ENCODE peak calls at places on chromosomes 11 and 22, in four cellular contexts. One of them, this sample, is unnamed.

GRCh38 chr11:74141274-74141695 is 29.5 kb downstream of the C2CD3 start:
- DNase-seq in DND-41: no peak
- DNase-seq in lung: no peak
- DNase-seq in psoas muscle: no peak
- DNase-seq in this sample: no peak

GRCh38 chr11:74312321-74312720 is 881 bp upstream of the P4HA3 start:
- DNase-seq in psoas muscle: no peak
- DNase-seq in DND-41: no peak
- DNase-seq in lung: no peak
- DNase-seq in this sample: no peak

GRCh38 chr11:129364143-129364654 is 11.4 kb upstream of the BARX2 start:
- DNase-seq in lung: peak
- DNase-seq in psoas muscle: peak
- DNase-seq in DND-41: peak
- DNase-seq in this sample: peak

GRCh38 chr11:831132-831864 is 1.5 kb upstream of the CD151 start:
- DNase-seq in DND-41: no peak
- DNase-seq in psoas muscle: no peak
- DNase-seq in lung: no peak
- DNase-seq in this sample: no peak

GRCh38 chr22:49724030-49724892 is 103.4 kb downstream of the BRD1 start:
- DNase-seq in lung: no peak
- DNase-seq in psoas muscle: no peak
- DNase-seq in DND-41: no peak
- DNase-seq in this sample: no peak

GRCh38 chr11:116712428-116712827 is 60.4 kb downstream of the BUD13 start:
- DNase-seq in psoas muscle: no peak
- DNase-seq in DND-41: no peak
- DNase-seq in lung: no peak
- DNase-seq in this sample: no peak

GRCh38 chr11:79059171-79059570 is 381.7 kb downstream of the TENM4 start:
- DNase-seq in DND-41: no peak
- DNase-seq in psoas muscle: no peak
- DNase-seq in lung: no peak
- DNase-seq in this sample: no peak

GRCh38 chr11:16261836-16262644 is 94.3 kb downstream of the SOX6 start:
- DNase-seq in psoas muscle: no peak
- DNase-seq in DND-41: no peak
- DNase-seq in lung: no peak
- DNase-seq in this sample: no peak

GRCh38 chr11:61080526-61080925 is 21.8 kb upstream of the CD5 start:
- DNase-seq in DND-41: no peak
- DNase-seq in psoas muscle: no peak
- DNase-seq in lung: no peak
- DNase-seq in this sample: no peak

GRCh38 chr11:33892906-33893594 is 1.2 kb upstream of the LMO2 start:
- DNase-seq in psoas muscle: no peak
- DNase-seq in DND-41: no peak
- DNase-seq in lung: no peak
- DNase-seq in this sample: no peak

GRCh38 chr22:30238136-30238535 is 8.4 kb downstream of the LIF start:
- DNase-seq in psoas muscle: no peak
- DNase-seq in DND-41: no peak
- DNase-seq in lung: no peak
- DNase-seq in this sample: no peak

GRCh38 chr11:31802609-31802989 is 8.5 kb downstream of the PAX6 start:
- DNase-seq in DND-41: no peak
- DNase-seq in psoas muscle: no peak
- DNase-seq in lung: no peak
- DNase-seq in this sample: no peak

GRCh38 chr11:111925953-111926352 is 7.2 kb downstream of the C11orf52 start:
- DNase-seq in DND-41: no peak
- DNase-seq in lung: no peak
- DNase-seq in psoas muscle: peak
- DNase-seq in this sample: no peak

GRCh38 chr11:102287963-102288744 is 29.1 kb upstream of the BIRC3 start:
- DNase-seq in lung: peak
- DNase-seq in psoas muscle: no peak
- DNase-seq in DND-41: peak
- DNase-seq in this sample: no peak

GRCh38 chr22:42388130-42388797 is 43.9 kb downstream of the NFAM1 start:
- DNase-seq in psoas muscle: no peak
- DNase-seq in lung: no peak
- DNase-seq in DND-41: peak
- DNase-seq in this sample: peak

GRCh38 chr11:128579790-128580504 is 7.4 kb downstream of the ETS1 start:
- DNase-seq in psoas muscle: no peak
- DNase-seq in DND-41: no peak
- DNase-seq in lung: no peak
- DNase-seq in this sample: no peak

GRCh38 chr11:119763071-119763715 is 34.2 kb upstream of the NECTIN1 start:
- DNase-seq in lung: no peak
- DNase-seq in psoas muscle: peak
- DNase-seq in DND-41: no peak
- DNase-seq in this sample: no peak

GRCh38 chr11:74434528-74434927 is 32.8 kb downstream of the KCNE3 start:
- DNase-seq in psoas muscle: no peak
- DNase-seq in lung: no peak
- DNase-seq in DND-41: no peak
- DNase-seq in this sample: no peak

GRCh38 chr22:47899894-47900293 is 1137.4 kb downstream of the TBC1D22A start:
- DNase-seq in DND-41: no peak
- DNase-seq in psoas muscle: no peak
- DNase-seq in lung: no peak
- DNase-seq in this sample: no peak

GRCh38 chr22:50581031-50581949 is 1.4 kb downstream of the CHKB start:
- DNase-seq in lung: no peak
- DNase-seq in DND-41: no peak
- DNase-seq in psoas muscle: no peak
- DNase-seq in this sample: no peak

GRCh38 chr11:36566407-36567053 is 1.3 kb upstream of the RAG1 start:
- DNase-seq in lung: no peak
- DNase-seq in DND-41: peak
- DNase-seq in psoas muscle: no peak
- DNase-seq in this sample: no peak

GRCh38 chr11:20388096-20389055 is 860 bp downstream of the PRMT3 start:
- DNase-seq in lung: no peak
- DNase-seq in psoas muscle: no peak
- DNase-seq in DND-41: peak
- DNase-seq in this sample: no peak

GRCh38 chr22:30887861-30888260 is 80.7 kb downstream of the MORC2 start:
- DNase-seq in psoas muscle: no peak
- DNase-seq in lung: no peak
- DNase-seq in DND-41: no peak
- DNase-seq in this sample: no peak

GRCh38 chr11:47616726-47617416 is 22.7 kb upstream of the C1QTNF4 start:
- DNase-seq in DND-41: peak
- DNase-seq in lung: peak
- DNase-seq in psoas muscle: no peak
- DNase-seq in this sample: peak

GRCh38 chr22:49514211-49514610 is 313.5 kb downstream of the BRD1 start:
- DNase-seq in lung: no peak
- DNase-seq in psoas muscle: no peak
- DNase-seq in DND-41: no peak
- DNase-seq in this sample: no peak

GRCh38 chr11:1706634-1707400 is 9.8 kb downstream of the KRTAP5-6 start:
- DNase-seq in DND-41: no peak
- DNase-seq in lung: no peak
- DNase-seq in psoas muscle: peak
- DNase-seq in this sample: no peak

GRCh38 chr11:95301497-95301896 is 70.5 kb upstream of the SESN3 start:
- DNase-seq in DND-41: no peak
- DNase-seq in lung: peak
- DNase-seq in psoas muscle: no peak
- DNase-seq in this sample: no peak

GRCh38 chr11:61834278-61835004 is 6.3 kb downstream of the FADS2 start:
- DNase-seq in lung: no peak
- DNase-seq in psoas muscle: peak
- DNase-seq in DND-41: peak
- DNase-seq in this sample: peak

GRCh38 chr22:37457093-37457893 is 28.9 kb downstream of the MFNG start:
- DNase-seq in lung: peak
- DNase-seq in DND-41: peak
- DNase-seq in psoas muscle: peak
- DNase-seq in this sample: peak

GRCh38 chr11:85658180-85658579 is 6.7 kb downstream of the CREBZF start:
- DNase-seq in lung: no peak
- DNase-seq in psoas muscle: no peak
- DNase-seq in DND-41: no peak
- DNase-seq in this sample: no peak

GRCh38 chr11:27192184-27192583 is 151.6 kb downstream of the BBOX1 start:
- DNase-seq in DND-41: no peak
- DNase-seq in psoas muscle: no peak
- DNase-seq in lung: no peak
- DNase-seq in this sample: no peak

GRCh38 chr22:21628386-21629261 is 1.2 kb downstream of the YDJC start:
- DNase-seq in lung: no peak
- DNase-seq in DND-41: no peak
- DNase-seq in psoas muscle: peak
- DNase-seq in this sample: no peak
- H3K27ac ChIP-seq in lung: peak
- H3K27ac ChIP-seq in DND-41: peak
- H3K27ac ChIP-seq in psoas muscle: no peak
- H3K27ac ChIP-seq in this sample: no peak

GRCh38 chr11:131694526-131695424 is 324.4 kb downstream of the NTM start:
- DNase-seq in DND-41: peak
- DNase-seq in psoas muscle: peak
- DNase-seq in lung: peak
- DNase-seq in this sample: peak
- H3K4me3 ChIP-seq in DND-41: no peak
- H3K4me3 ChIP-seq in psoas muscle: no peak
- H3K4me3 ChIP-seq in lung: no peak
- H3K4me3 ChIP-seq in this sample: peak

GRCh38 chr11:4619514-4619913 is 11.5 kb upstream of the TRIM68 start:
- DNase-seq in DND-41: no peak
- DNase-seq in psoas muscle: no peak
- DNase-seq in lung: no peak
- DNase-seq in this sample: no peak
- H3K27ac ChIP-seq in DND-41: no peak
- H3K27ac ChIP-seq in psoas muscle: no peak
- H3K27ac ChIP-seq in lung: no peak
- H3K27ac ChIP-seq in this sample: no peak

GRCh38 chr11:107293677-107294344 is 163.8 kb downstream of the CWF19L2 start:
- DNase-seq in DND-41: no peak
- DNase-seq in psoas muscle: no peak
- DNase-seq in lung: no peak
- DNase-seq in this sample: no peak
- H3K4me3 ChIP-seq in DND-41: no peak
- H3K4me3 ChIP-seq in psoas muscle: no peak
- H3K4me3 ChIP-seq in lung: no peak
- H3K4me3 ChIP-seq in this sample: no peak

DNA sequence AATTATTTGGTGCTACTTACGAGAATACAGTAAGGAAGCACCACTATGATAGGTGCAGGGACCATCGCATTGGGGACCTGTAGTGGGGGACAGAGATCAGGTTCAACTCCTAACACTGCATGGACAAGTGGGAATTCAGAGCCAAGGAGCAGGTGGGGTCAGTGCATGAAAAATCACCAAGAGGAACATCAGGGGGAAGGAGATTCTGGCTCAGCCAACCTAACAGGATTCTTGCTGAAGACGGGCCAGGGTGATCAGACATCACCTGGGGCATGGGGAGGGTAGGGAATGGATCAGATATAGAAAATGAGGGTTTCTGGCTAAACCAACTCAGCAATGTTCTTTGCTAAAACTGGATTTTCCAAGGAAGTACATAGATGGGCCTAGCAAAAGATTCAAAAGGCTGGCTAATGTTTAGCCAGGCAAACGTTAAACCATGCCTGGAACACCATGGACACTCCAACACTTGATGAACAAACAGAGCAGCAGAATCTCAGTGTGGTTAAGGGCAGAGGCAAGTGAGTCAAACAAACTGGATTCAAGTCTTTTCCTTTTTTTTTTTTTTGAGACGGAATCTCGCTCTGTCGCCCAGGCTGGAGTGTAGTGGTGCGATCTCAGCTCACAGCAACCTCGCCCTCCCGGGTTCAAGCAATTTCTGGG is 70.0 kb downstream of the MICAL3 start:
- DNase-seq in DND-41: no peak
- DNase-seq in lung: no peak
- DNase-seq in psoas muscle: no peak
- DNase-seq in this sample: no peak
- H3K27ac ChIP-seq in DND-41: no peak
- H3K27ac ChIP-seq in lung: no peak
- H3K27ac ChIP-seq in psoas muscle: peak
- H3K27ac ChIP-seq in this sample: no peak

GRCh38 chr22:39427751-39428596 is 28.4 kb downstream of the TAB1 start:
- DNase-seq in lung: no peak
- DNase-seq in DND-41: no peak
- DNase-seq in psoas muscle: no peak
- DNase-seq in this sample: no peak
- H3K4me3 ChIP-seq in lung: no peak
- H3K4me3 ChIP-seq in DND-41: no peak
- H3K4me3 ChIP-seq in psoas muscle: no peak
- H3K4me3 ChIP-seq in this sample: no peak

GRCh38 chr22:26535499-26535898 is 23.2 kb upstream of the TFIP11 start:
- DNase-seq in psoas muscle: no peak
- DNase-seq in lung: no peak
- DNase-seq in DND-41: no peak
- DNase-seq in this sample: no peak

GRCh38 chr22:26534166-26534855 is 22.0 kb upstream of the TFIP11 start:
- DNase-seq in lung: no peak
- DNase-seq in DND-41: no peak
- DNase-seq in psoas muscle: no peak
- DNase-seq in this sample: no peak

GRCh38 chr22:26536762-26537134 is 24.5 kb upstream of the TFIP11 start:
- DNase-seq in DND-41: no peak
- DNase-seq in psoas muscle: no peak
- DNase-seq in lung: no peak
- DNase-seq in this sample: no peak

GRCh38 chr22:26536056-26536761 is 23.9 kb upstream of the TFIP11 start:
- DNase-seq in psoas muscle: no peak
- DNase-seq in lung: no peak
- DNase-seq in DND-41: no peak
- DNase-seq in this sample: no peak

GRCh38 chr22:26534874-26535470 is 22.7 kb upstream of the TFIP11 start:
- DNase-seq in DND-41: no peak
- DNase-seq in psoas muscle: no peak
- DNase-seq in lung: no peak
- DNase-seq in this sample: no peak
- H3K27ac ChIP-seq in DND-41: no peak
- H3K27ac ChIP-seq in psoas muscle: no peak
- H3K27ac ChIP-seq in lung: no peak
- H3K27ac ChIP-seq in this sample: no peak

GRCh38 chr11:126450806-126451205 is 95.3 kb downstream of the ST3GAL4 start:
- DNase-seq in psoas muscle: no peak
- DNase-seq in lung: no peak
- DNase-seq in DND-41: no peak
- DNase-seq in this sample: no peak

GRCh38 chr11:126452718-126453117 is 97.2 kb downstream of the ST3GAL4 start:
- DNase-seq in lung: no peak
- DNase-seq in DND-41: no peak
- DNase-seq in psoas muscle: no peak
- DNase-seq in this sample: no peak

GRCh38 chr11:126451211-126451802 is 95.8 kb downstream of the ST3GAL4 start:
- DNase-seq in DND-41: no peak
- DNase-seq in psoas muscle: no peak
- DNase-seq in lung: no peak
- DNase-seq in this sample: no peak

GRCh38 chr11:126452256-126452655 is 96.8 kb downstream of the ST3GAL4 start:
- DNase-seq in psoas muscle: no peak
- DNase-seq in lung: no peak
- DNase-seq in DND-41: no peak
- DNase-seq in this sample: no peak

GRCh38 chr11:126450198-126450597 is 94.7 kb downstream of the ST3GAL4 start:
- DNase-seq in psoas muscle: no peak
- DNase-seq in lung: no peak
- DNase-seq in DND-41: no peak
- DNase-seq in this sample: no peak
- H3K4me3 ChIP-seq in psoas muscle: no peak
- H3K4me3 ChIP-seq in lung: no peak
- H3K4me3 ChIP-seq in DND-41: no peak
- H3K4me3 ChIP-seq in this sample: no peak

This sample was measured in dorsolateral prefrontal cortex.